ENCODE peak calls at places on chromosomes 3 and 15, in five cellular contexts. B is stimulated activated effector memory CD8-positive, alpha-beta T cell treated with anti-CD3 and anti-CD28 coated beads, Interleukin-12 subunit alpha, Interleukin-12 subunit beta, amount 100 ng/mL, for 72 hours; W is anterior cingulate cortex; C is stimulated activated CD8-positive, alpha-beta memory T cell treated with anti-CD3 and anti-CD28 coated beads, Interleukin-7, amount 100 ng/mL, for 1 hour; N is posterior cingulate gyrus. K is an unnamed sample.

GRCh38 chr15:29044506-29044905 is 158.7 kb downstream of the APBA2 start:
- DNase-seq in B (no peak), C (no peak), W (no peak), N (no peak), K (no peak)

GRCh38 chr3:79515072-79515471 is 252.7 kb downstream of the ROBO1 start:
- DNase-seq in C (no peak), W (peak), N (peak), B (no peak), K (no peak)

GRCh38 chr3:13057641-13058040 is 15.6 kb downstream of the IQSEC1 start:
- DNase-seq in C (no peak), W (no peak), B (no peak), N (no peak), K (no peak)

GRCh38 chr3:64031540-64032533 is 8.5 kb upstream of the PSMD6 start:
- DNase-seq in N (no peak), B (no peak), W (no peak), C (no peak), K (no peak)

GRCh38 chr3:55000946-55001345 is 73.1 kb upstream of the LRTM1 start:
- DNase-seq in B (no peak), C (no peak), N (no peak), W (no peak), K (no peak)

GRCh38 chr3:128112406-128112968 is 11.1 kb downstream of the RUVBL1 start:
- DNase-seq in C (no peak), W (no peak), B (peak), N (no peak), K (no peak)

GRCh38 chr3:77467702-77468407 is 428.0 kb downstream of the ROBO2 start:
- DNase-seq in C (no peak), W (no peak), B (no peak), N (no peak), K (no peak)

GRCh38 chr15:59532770-59533379 is 78.7 kb upstream of the GCNT3 start:
- DNase-seq in N (no peak), W (no peak), C (no peak), B (no peak), K (no peak)